ENCODE peak calls at places on chromosomes 3 and 15, in nine cellular contexts. X is astrocyte, P is PC-3, S is mesenchymal stem cell, H is IMR-90, G is GM23248, N is hepatocyte, T is neural progenitor cell, U is H9. C is an unnamed sample.
A peak's percentile ranks its signal among the peaks of the same experiment; 100 is the strongest.

GRCh38 chr15:94670436-94671034 is 439.2 kb downstream of the MCTP2 start:
- DNase-seq in X (peak; percentile 13), P (peak; percentile 60), S (peak; percentile 63), H (peak; percentile 35), G (peak; percentile 60), N (peak; percentile 58), T (peak; percentile 61), U (no peak), C (no peak)

GRCh38 chr15:91965501-91966180 is 112.1 kb downstream of the SLCO3A1 start:
- DNase-seq in X (peak; percentile 66), P (peak; percentile 88), S (no peak), H (peak; percentile 33), G (peak; percentile 92), N (no peak), T (no peak), U (no peak), C (peak; percentile 88)

GRCh38 chr3:32018723-32019564 is 37.4 kb downstream of the ZNF860 start:
- DNase-seq in X (peak; percentile 44), P (peak; percentile 78), S (peak; percentile 65), H (peak; percentile 57), G (peak; percentile 69), N (peak; percentile 54), T (peak; percentile 63), U (no peak), C (peak; percentile 52)

GRCh38 chr3:154098396-154098795 is 22.8 kb upstream of the ARHGEF26 start:
- DNase-seq in X (no peak), P (no peak), S (no peak), H (no peak), G (no peak), N (no peak), T (no peak), U (no peak), C (no peak)

GRCh38 chr15:64461577-64462162 is 1.3 kb downstream of the ZNF609 start:
- DNase-seq in X (peak; percentile 16), P (no peak), S (no peak), H (peak; percentile 27), G (peak; percentile 56), N (peak; percentile 17), T (peak; percentile 77), U (peak; percentile 34), C (peak; percentile 86)

GRCh38 chr15:76330281-76330680 is 6.3 kb upstream of the ISL2 start:
- DNase-seq in X (no peak), P (peak; percentile 79), S (peak; percentile 68), H (peak; percentile 46), G (peak; percentile 75), N (no peak), T (peak; percentile 76), U (peak; percentile 69), C (peak; percentile 94)

GRCh38 chr15:57118013-57118799 is 199.8 kb downstream of the TCF12 start:
- DNase-seq in X (peak; percentile 53), P (peak; percentile 48), S (peak; percentile 55), H (peak; percentile 31), G (peak; percentile 51), N (peak; percentile 4), T (no peak), U (no peak), C (peak; percentile 57)

GRCh38 chr3:107361633-107362032 is 15.6 kb upstream of the CCDC54 start:
- DNase-seq in X (no peak), P (no peak), S (no peak), H (no peak), G (no peak), N (no peak), T (no peak), U (no peak), C (no peak)

GRCh38 chr15:88166330-88166993 is 90.1 kb downstream of the NTRK3 start:
- DNase-seq in X (peak; percentile 17), P (peak; percentile 7), S (peak; percentile 0), H (no peak), G (peak; percentile 16), N (peak; percentile 79), T (peak; percentile 72), U (peak; percentile 48), C (no peak)

GRCh38 chr3:114730397-114730796 is 416.7 kb downstream of the ZBTB20 start:
- DNase-seq in X (no peak), P (no peak), S (no peak), H (no peak), G (no peak), N (no peak), T (no peak), U (no peak), C (no peak)

GRCh38 chr15:70748281-70748747 is 15.0 kb downstream of the UACA start:
- DNase-seq in X (no peak), P (peak; percentile 10), S (no peak), H (peak; percentile 39), G (peak; percentile 71), N (no peak), T (no peak), U (no peak), C (no peak)

GRCh38 chr3:139689122-139689521 is 11.3 kb upstream of the NMNAT3 start:
- DNase-seq in X (no peak), P (no peak), S (no peak), H (no peak), G (no peak), N (no peak), T (peak; percentile 95), U (no peak), C (no peak)

GRCh38 chr3:71905426-71905825 is 120.5 kb upstream of the PROK2 start:
- DNase-seq in X (no peak), P (no peak), S (no peak), H (no peak), G (no peak), N (no peak), T (no peak), U (no peak), C (no peak)

GRCh38 chr15:52078876-52079700 is 33.5 kb downstream of the BCL2L10 start:
- DNase-seq in X (no peak), P (peak; percentile 68), S (peak; percentile 67), H (peak; percentile 56), G (peak; percentile 79), N (peak; percentile 83), T (peak; percentile 90), U (peak; percentile 82), C (peak; percentile 86)

DNA sequence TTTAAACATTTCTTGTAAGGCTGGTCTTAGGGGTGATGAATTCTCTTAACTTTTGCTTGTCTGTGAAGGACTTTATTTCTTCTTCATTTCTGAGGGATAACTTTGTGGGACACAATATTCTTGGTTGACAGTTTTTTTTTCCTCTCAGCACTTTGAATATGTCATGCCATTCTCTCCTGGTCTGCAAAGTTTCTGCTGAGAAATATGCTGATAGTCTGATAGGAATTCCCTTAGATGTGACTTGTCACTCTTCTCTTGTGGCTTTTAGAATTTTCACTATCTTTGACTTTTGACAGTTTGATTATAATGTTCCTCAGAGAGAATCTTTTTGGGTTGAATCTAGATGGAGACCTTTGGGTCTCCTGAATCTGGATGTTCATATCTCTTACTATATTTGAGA is 23.3 kb upstream of the TF start:
- DNase-seq in X (no peak), P (no peak), S (no peak), H (no peak), G (no peak), N (no peak), T (no peak), U (no peak), C (no peak)
- H3K9me3 ChIP-seq in X (peaks cover 3% of the 10 kb centered on the region), P (peaks cover 4% of the 10 kb centered on the region), S (peaks cover 36% of the 10 kb centered on the region), H (no peaks in the 10 kb centered on the region), G (no peaks in the 10 kb centered on the region), N (no peaks in the 10 kb centered on the region), T (peaks cover 10% of the 10 kb centered on the region), U (no peaks in the 10 kb centered on the region), C (no peaks in the 10 kb centered on the region)

DNA sequence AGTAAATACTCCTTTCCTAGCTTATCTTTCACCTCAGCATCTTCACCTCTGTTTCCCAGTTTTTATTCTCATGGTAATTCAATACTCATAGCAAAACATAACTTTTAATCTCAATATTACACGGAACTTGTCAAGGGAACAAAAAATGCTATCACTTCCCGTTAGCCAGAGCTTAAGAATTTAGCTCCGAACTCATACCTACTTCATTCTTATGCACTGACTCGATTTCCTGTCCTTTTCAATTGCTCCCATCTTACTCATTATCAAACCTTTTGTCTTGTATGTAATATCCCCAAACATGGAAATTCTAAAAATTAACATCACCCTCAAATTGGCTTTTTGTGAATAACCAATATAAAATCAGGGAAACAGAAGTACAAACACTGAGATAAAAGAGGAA is 28.2 kb downstream of the MYEF2 start:
- DNase-seq in X (peak; percentile 87), P (peak; percentile 43), S (peak; percentile 22), H (peak; percentile 83), G (peak; percentile 34), N (no peak), T (no peak), U (no peak), C (no peak)
- H2AFZ ChIP-seq in X (no peak overlapping the region), P (peak overlapping the region; percentile 30), S (no peak overlapping the region), H (no peak overlapping the region), G (peak overlapping the region; percentile 24), N (no peak overlapping the region), T (no peak overlapping the region), U (no peak overlapping the region), C (peak overlapping the region; percentile 28)

DNA sequence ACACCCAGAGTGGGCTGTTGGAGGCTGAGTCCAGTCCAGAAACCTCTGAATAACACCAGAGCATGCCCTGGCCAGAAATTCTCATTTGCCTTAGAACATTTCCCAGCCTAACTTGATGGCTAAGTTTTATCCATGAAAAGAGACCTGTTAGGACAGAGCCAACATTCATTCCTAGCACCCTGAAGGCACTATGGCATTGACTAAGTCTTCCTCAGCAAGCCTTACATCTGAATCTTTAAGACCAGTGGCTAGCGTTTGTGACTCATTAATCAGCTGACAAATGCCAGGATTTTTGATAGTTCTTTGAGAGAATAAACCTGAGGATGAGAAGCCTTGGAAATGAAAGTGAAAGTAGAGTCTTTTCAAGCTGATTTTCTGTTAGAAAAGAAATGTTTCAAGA is 1087.1 kb upstream of the ALCAM start:
- DNase-seq in X (peak; percentile 61), P (peak; percentile 52), S (peak; percentile 73), H (peak; percentile 50), G (peak; percentile 71), N (no peak), T (no peak), U (no peak), C (peak; percentile 66)
- H3K9me3 ChIP-seq in X (peaks cover 6% of the 10 kb centered on the region), P (peaks cover 41% of the 10 kb centered on the region), S (peaks cover 60% of the 10 kb centered on the region), H (peaks cover 4% of the 10 kb centered on the region), G (no peaks in the 10 kb centered on the region), N (peaks cover 11% of the 10 kb centered on the region), T (peaks cover 17% of the 10 kb centered on the region), U (peaks cover 35% of the 10 kb centered on the region), C (peaks cover 3% of the 10 kb centered on the region)

GRCh38 chr15:99295840-99296239 is 44.6 kb downstream of the LRRC28 start:
- DNase-seq in X (no peak), P (no peak), S (no peak), H (no peak), G (no peak), N (no peak), T (no peak), U (no peak), C (no peak)
- H2AFZ ChIP-seq in X (no peak overlapping the region), P (no peak overlapping the region), S (no peak overlapping the region), H (no peak overlapping the region), G (no peak overlapping the region), N (no peak overlapping the region), T (no peak overlapping the region), U (no peak overlapping the region), C (no peak overlapping the region)

GRCh38 chr15:20358781-20359414 is 182.7 kb downstream of the GOLGA6L6 start:
- DNase-seq in X (no peak), P (no peak), S (no peak), H (no peak), G (no peak), N (no peak), T (no peak), U (no peak), C (peak; percentile 75)
- H3K9me3 ChIP-seq in X (peaks cover 43% of the 10 kb centered on the region), P (peaks cover 8% of the 10 kb centered on the region), S (no peaks in the 10 kb centered on the region), H (peaks cover 52% of the 10 kb centered on the region), G (no peaks in the 10 kb centered on the region), N (peaks cover 34% of the 10 kb centered on the region), T (peaks cover 79% of the 10 kb centered on the region), U (peaks cover 79% of the 10 kb centered on the region), C (peaks cover 21% of the 10 kb centered on the region)